ENCODE peak calls at places on chromosomes 3 and 15, in five cellular contexts. T is HCT116, E is SJSA1, N is PC-3, H is gastrocnemius medialis. A is an unnamed sample.

GRCh38 chr3:158160958-158161357 is 51.1 kb downstream of the RSRC1 start:
- DNase-seq in E (no peak), H (no peak), N (peak; percentile 91), T (peak; percentile 75), A (no peak)

GRCh38 chr3:172711457-172711800 is 562 bp upstream of the NCEH1 start:
- DNase-seq in N (no peak), H (no peak), E (no peak), T (no peak), A (no peak)

GRCh38 chr3:171459130-171459941 is 869 bp downstream of the TNIK start:
- DNase-seq in E (no peak), H (peak; percentile 28), N (peak; percentile 48), T (no peak), A (peak; percentile 61)

GRCh38 chr15:97728791-97729190 is 231.7 kb upstream of the ARRDC4 start:
- DNase-seq in E (no peak), N (no peak), H (no peak), T (no peak), A (no peak)

GRCh38 chr15:101266034-101266433 is 11.3 kb downstream of the SELENOS start:
- DNase-seq in T (no peak), E (peak; percentile 93), N (no peak), H (no peak), A (no peak)

GRCh38 chr15:29671308-29671981 is 150.8 kb downstream of the TJP1 start:
- DNase-seq in T (no peak), H (no peak), E (peak; percentile 55), N (peak; percentile 82), A (no peak)

GRCh38 chr15:32864051-32864450 is 146.2 kb downstream of the GREM1 start:
- DNase-seq in T (no peak), E (no peak), H (no peak), N (no peak), A (no peak)

GRCh38 chr15:57377478-57377847 is 1.2 kb downstream of the CGNL1 start:
- DNase-seq in H (no peak), E (no peak), N (peak; percentile 50), T (peak; percentile 4), A (peak; percentile 45)

GRCh38 chr15:78749831-78750230 is 61.4 kb downstream of the ADAMTS7 start:
- DNase-seq in T (no peak), H (no peak), N (no peak), E (no peak), A (peak; percentile 18)

GRCh38 chr3:160473978-160474377 is 24.4 kb upstream of the TRIM59 start:
- DNase-seq in N (peak; percentile 61), T (no peak), E (no peak), H (no peak), A (no peak)

GRCh38 chr3:12287727-12288465 is 974 bp upstream of the PPARG start:
- DNase-seq in H (no peak), E (no peak), T (no peak), N (peak; percentile 63), A (peak; percentile 82)

DNA sequence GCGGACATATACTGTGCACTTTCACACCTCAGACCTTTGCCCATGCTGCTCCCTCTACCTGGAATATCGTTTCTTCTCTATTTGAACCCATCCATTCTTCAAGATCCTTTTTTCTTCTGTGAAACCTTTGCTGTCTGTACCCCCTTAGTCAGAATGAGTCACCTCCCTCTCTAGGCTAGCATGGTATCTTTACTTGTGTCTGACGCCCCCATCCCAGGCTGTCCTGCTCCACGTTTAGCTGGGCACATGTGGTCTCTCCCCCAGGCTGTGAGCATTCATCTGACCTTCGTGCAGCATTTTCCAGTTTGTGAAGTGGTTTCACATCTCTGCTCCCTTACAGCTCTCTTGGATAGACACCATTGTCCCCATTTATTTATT is 14.3 kb upstream of the TLE3 start:
- DNase-seq in T (no peak), E (no peak), N (no peak), H (no peak), A (no peak)
- H3K4me3 ChIP-seq in T (no peak overlapping the region), E (no peak overlapping the region), N (no peak overlapping the region), H (no peak overlapping the region), A (peak overlapping the region; percentile 29)

DNA sequence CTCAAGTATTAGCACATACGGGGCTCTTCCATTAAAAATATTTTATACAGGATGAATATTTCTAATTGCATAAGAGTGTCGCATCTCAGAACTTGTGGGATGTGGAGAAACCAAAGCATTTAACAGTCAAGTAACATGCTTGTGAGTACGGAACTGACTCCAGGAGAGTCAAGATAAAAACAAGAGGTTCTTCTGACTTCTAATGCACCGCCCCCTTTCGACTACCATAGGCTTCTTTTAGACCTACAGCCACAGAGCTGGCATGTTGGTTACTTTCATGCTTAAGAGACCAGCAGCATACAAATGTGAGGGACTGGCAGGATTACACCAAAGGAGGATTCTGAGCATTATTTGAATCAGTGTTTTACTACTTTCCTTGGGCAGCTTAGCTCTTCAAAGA is 14.2 kb downstream of the ETV5 start:
- DNase-seq in H (no peak), E (no peak), T (no peak), N (no peak), A (no peak)
- H3K27me3 ChIP-seq in H (no peaks in the 10 kb centered on the region), E (no peaks in the 10 kb centered on the region), T (no peaks in the 10 kb centered on the region), N (no peaks in the 10 kb centered on the region), A (no peaks in the 10 kb centered on the region)

DNA sequence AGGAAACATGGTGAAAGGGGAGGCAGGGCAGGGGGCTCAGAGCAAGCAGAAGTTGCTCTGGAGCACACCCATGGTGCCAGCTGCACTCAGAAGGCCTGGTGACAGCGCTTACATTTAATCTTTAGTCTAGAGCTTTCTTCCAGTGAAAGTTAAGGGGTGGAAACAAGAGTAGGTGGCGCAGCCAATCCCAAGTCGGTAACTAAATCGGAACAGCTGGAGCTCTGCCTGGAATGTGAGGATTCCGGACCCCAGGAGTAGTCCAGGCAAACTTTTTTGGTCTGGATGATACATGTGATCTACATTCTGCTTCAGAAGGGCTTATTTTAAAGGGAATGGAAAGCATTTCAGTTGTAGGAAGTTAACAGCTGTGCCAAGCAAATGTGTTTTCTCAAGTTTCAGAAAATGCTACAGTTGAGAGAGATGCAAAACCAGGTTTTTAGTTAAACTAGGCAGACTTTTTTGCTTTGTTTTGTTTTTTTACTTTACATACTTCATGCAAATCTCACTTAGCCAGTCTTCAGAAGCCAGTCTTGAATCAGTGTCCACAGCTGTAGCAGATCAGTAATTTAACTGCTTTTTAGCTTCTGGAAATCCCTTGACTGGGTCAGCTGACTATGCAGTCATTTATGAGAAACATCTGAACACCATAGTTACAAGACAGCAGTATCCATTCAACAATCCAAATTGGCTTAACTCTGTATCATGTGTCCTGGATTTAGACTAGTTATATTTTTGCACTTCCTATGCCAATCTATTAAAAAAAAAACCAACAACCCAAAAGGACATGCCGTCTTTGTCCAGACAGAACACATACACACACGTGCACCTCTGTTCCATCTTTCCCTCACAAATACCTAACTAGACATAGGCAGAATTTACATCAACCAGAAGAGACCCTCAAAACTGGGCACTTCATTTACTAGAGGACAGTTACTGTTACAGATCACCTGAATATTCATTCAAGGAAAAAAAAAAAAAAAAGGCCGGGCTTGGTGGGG is 33.2 kb downstream of the ZNF106 start:
- DNase-seq in E (peak; percentile 79), T (no peak), N (no peak), H (peak; percentile 80), A (peak; percentile 70)
- H3K4me3 ChIP-seq in E (no peak overlapping the region), T (no peak overlapping the region), N (no peak overlapping the region), H (peak overlapping the region; percentile 20), A (no peak overlapping the region)

GRCh38 chr15:45121706-45122417 is 7.7 kb downstream of the DUOXA2 start:
- DNase-seq in T (peak; percentile 16), E (no peak), N (peak; percentile 92), H (no peak), A (no peak)

GRCh38 chr15:45120081-45120972 is 6.2 kb downstream of the DUOXA2 start:
- DNase-seq in T (no peak), E (no peak), H (no peak), N (no peak), A (no peak)

GRCh38 chr15:45121020-45121419 is 6.9 kb downstream of the DUOXA2 start:
- DNase-seq in E (no peak), H (no peak), T (no peak), N (no peak), A (no peak)

GRCh38 chr15:45123397-45123796 is 6.3 kb downstream of the DUOXA1 start:
- DNase-seq in T (no peak), H (no peak), N (peak; percentile 16), E (no peak), A (no peak)

DNA sequence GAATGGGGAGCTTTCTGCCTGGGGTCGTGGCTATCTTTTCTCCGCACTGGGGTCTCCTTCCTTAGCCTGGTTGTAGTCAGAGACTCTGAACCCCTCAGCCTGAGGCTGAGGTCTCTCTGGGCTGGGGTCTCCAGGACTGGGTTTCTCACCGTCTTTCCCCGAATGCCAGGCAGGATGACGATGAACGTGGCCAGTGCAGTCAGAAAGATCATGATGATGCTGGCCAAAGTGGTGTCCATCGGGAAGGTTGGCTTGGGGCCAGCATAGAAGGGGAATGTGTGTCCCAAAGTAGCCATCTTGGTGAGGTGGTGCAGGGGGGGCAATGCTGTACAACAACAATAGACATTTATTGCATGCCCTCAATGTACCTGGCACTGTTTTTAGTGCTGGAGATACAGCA is 7.0 kb downstream of the DUOXA1 start:
- DNase-seq in H (no peak), T (no peak), N (no peak), E (no peak), A (no peak)
- H3K27me3 ChIP-seq in H (peaks cover 15% of the 10 kb centered on the region), T (no peaks in the 10 kb centered on the region), N (no peaks in the 10 kb centered on the region), E (peaks cover 21% of the 10 kb centered on the region), A (peaks cover 43% of the 10 kb centered on the region)

GRCh38 chr15:71238926-71239325 is 123.7 kb downstream of the THSD4 start:
- DNase-seq in H (no peak), N (peak; percentile 41), T (no peak), E (no peak), A (no peak)
- H3K4me3 ChIP-seq in H (no peak overlapping the region), N (no peak overlapping the region), T (no peak overlapping the region), E (no peak overlapping the region), A (no peak overlapping the region)

GRCh38 chr15:40438712-40439111 is 2.0 kb upstream of the BAHD1 start:
- DNase-seq in N (no peak), H (no peak), E (no peak), T (no peak), A (no peak)
- H3K27me3 ChIP-seq in N (no peaks in the 10 kb centered on the region), H (peaks cover 20% of the 10 kb centered on the region), E (peaks cover 40% of the 10 kb centered on the region), T (no peaks in the 10 kb centered on the region), A (peaks cover 22% of the 10 kb centered on the region)

DNA sequence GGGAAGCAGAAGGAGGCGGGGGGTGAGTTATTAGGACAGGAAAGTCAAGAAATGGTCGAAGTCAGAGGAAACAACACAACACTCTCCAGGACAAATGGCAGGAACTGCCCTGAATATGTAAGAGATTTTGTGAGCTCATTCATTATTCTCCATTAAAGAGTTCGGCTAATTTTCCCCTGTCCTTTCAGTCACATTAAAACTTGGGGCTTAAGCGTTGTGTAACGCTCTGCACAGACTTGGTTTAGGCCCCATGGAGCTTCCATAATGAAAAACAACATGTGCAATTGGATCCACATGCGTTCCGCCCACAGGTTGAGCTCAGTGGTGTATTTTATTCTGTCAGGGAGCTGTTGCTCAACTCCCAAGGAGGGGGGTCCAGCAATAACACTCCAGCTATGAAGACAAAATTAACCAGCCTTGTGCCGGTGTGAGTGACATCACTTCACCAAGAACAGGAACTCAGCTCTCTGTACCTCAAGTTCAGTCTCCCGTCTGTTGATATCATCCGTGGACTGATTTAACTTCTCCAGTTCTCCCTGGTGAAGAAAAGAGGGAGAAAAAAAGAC is 2.3 kb downstream of the SH3BP5 start:
- DNase-seq in H (peak; percentile 64), T (no peak), E (no peak), N (no peak), A (no peak)
- H3K4me3 ChIP-seq in H (peak overlapping the region; percentile 94), T (no peak overlapping the region), E (no peak overlapping the region), N (peak overlapping the region; percentile 99), A (no peak overlapping the region)

GRCh38 chr3:118827446-118827845 is 207.2 kb downstream of the IGSF11 start:
- DNase-seq in T (no peak), E (no peak), H (no peak), N (no peak), A (no peak)
- H3K27me3 ChIP-seq in T (no peaks in the 10 kb centered on the region), E (no peaks in the 10 kb centered on the region), H (no peaks in the 10 kb centered on the region), N (peaks cover 17% of the 10 kb centered on the region), A (no peaks in the 10 kb centered on the region)

A was measured in H7.